ENCODE peak calls at places on chromosomes 4 and X, in five cellular contexts. O is upper lobe of right lung, F is ovary, D is heart right ventricle, U is lower lobe of right lung. B is an unnamed sample.

GRCh38 chr4:42152507-42153504 is at the start of gene BEND4:
- DNase-seq in O (no peak), F (no peak), D (no peak), U (no peak), B (no peak)

GRCh38 chr4:68904786-68905185 is 46.8 kb downstream of the UGT2A3 start:
- DNase-seq in O (no peak), F (no peak), D (no peak), U (no peak), B (no peak)

GRCh38 chrX:69538321-69538876 is 34.3 kb downstream of the NALF2 start:
- DNase-seq in O (peak; percentile 87), F (peak; percentile 83), D (peak; percentile 83), U (peak; percentile 77), B (peak; percentile 78)

GRCh38 chr4:151302432-151302831 is 23.0 kb downstream of the SH3D19 start:
- DNase-seq in O (no peak), F (no peak), D (no peak), U (no peak), B (no peak)

GRCh38 chrX:17788956-17789562 is 51.8 kb downstream of the SCML1 start:
- DNase-seq in O (no peak), F (no peak), D (no peak), U (no peak), B (no peak)

GRCh38 chrX:40247848-40248622 is 150.3 kb upstream of the BCOR start:
- DNase-seq in O (no peak), F (no peak), D (no peak), U (no peak), B (no peak)

GRCh38 chrX:57516491-57516890 is 75.3 kb upstream of the ZXDB start:
- DNase-seq in O (no peak), F (no peak), D (no peak), U (no peak), B (peak; percentile 8)

GRCh38 chr4:89657931-89658700 is 178.8 kb downstream of the SNCA start:
- DNase-seq in O (no peak), F (no peak), D (no peak), U (no peak), B (no peak)

GRCh38 chr4:87785858-87786509 is 13.4 kb upstream of the IBSP start:
- DNase-seq in O (peak; percentile 55), F (no peak), D (no peak), U (no peak), B (no peak)

GRCh38 chr4:133062851-133063250 is 86.2 kb upstream of the PCDH10 start:
- DNase-seq in O (no peak), F (no peak), D (no peak), U (no peak), B (no peak)

GRCh38 chr4:52873861-52874343 is 11.8 kb downstream of the RASL11B start:
- DNase-seq in O (no peak), F (no peak), D (no peak), U (no peak), B (no peak)

DNA sequence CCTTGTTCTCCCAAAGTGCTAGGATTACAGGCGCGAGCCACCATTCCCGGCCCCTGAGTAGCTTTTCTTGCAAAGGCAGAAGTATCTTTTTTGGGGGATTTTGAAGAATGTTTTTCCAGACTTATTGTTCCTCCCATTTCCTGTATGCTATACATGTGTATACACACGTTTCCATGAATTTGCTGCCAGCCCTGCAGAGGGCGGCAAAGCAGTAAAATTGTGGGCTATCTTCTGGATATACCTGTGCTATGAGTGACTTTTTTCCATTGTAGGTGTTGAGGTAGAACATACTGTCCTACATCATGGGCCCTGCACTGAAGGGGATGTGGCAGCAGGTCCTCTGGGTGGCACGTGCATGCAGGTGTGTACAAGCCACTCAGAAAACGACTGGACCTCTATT is 16.9 kb upstream of the MED28 start:
- DNase-seq in O (no peak), F (no peak), D (no peak), U (no peak), B (no peak)
- TF ChIP-seq CTCF in O (no peak), F (no peak), D (no peak), U (no peak), B (no peak)

GRCh38 chr4:8135666-8136065 is 22.9 kb downstream of the ABLIM2 start:
- DNase-seq in O (no peak), F (no peak), D (peak; percentile 69), U (no peak), B (no peak)

GRCh38 chr4:8140915-8141314 is 17.7 kb downstream of the ABLIM2 start:
- DNase-seq in O (no peak), F (no peak), D (peak; percentile 1), U (no peak), B (no peak)

GRCh38 chr4:8136529-8136928 is 22.1 kb downstream of the ABLIM2 start:
- DNase-seq in O (no peak), F (no peak), D (peak; percentile 5), U (no peak), B (no peak)

GRCh38 chr4:8133897-8134542 is 24.6 kb downstream of the ABLIM2 start:
- DNase-seq in O (no peak), F (no peak), D (peak; percentile 11), U (no peak), B (peak; percentile 44)

DNA sequence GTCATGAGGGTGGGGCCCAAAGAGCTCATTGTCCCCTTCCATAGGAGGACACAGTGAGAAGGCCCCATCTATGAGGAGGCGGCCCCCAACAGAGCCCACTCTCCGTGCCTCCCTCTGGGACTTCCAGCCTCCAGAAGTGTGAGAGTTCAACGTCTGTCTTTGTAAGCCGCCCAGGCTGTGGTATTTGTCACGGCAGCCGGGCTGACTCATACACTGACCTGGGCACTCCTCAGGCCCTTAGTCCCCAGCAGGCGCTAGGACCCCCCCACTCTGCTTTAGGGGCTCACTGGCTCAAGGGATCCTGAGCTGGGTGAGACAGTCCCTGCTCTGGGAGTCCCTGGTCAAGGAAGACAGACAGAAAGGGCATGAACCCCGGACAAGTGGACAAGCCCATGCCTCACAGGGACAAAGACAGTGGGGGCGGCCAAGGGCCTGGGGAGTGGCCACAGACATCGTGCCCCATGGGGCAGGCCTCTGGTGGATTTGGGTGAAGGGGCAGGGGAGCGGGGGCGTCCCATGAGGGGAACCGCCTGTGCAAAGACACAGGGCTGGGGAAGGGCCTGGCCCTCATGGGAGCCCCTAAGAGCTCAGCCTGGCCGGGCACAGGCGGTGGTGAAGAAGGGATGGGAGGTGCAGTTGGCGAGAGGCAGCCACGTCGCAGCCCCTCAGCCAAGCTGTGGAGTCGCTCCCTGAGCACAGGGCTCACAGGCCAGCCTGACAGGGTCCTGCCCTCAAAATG is 21.5 kb downstream of the ABLIM2 start:
- DNase-seq in O (no peak), F (no peak), D (peak; percentile 8), U (no peak), B (peak; percentile 37)
- H3K4me1 ChIP-seq in O (no peaks in the 10 kb centered on the region), F (no peaks in the 10 kb centered on the region), D (peaks cover 2% of the 10 kb centered on the region), U (no peaks in the 10 kb centered on the region), B (peaks cover 17% of the 10 kb centered on the region)

DNA sequence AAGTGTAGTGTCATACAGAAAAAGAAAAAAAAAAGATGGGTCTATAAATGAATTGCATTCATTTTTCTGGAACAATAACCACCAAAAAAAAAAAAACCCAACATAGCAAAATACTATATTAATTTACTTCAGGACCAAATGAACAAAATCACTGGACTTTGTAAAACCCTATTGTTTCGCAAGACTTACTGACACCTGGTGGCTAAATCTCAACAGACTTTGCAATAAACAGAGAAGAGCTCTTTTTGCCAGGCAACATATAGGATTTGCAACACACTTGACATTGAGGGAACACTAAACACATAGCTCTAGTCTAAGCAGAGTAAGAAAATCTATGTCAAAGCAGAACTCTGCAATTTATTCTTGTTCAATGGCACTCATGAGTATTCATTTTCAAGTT is 990.2 kb downstream of the STPG2 start:
- DNase-seq in O (no peak), F (no peak), D (no peak), U (no peak), B (no peak)
- TF ChIP-seq CTCF in O (no peak), F (no peak), D (peak; percentile 8), U (no peak), B (no peak)

DNA sequence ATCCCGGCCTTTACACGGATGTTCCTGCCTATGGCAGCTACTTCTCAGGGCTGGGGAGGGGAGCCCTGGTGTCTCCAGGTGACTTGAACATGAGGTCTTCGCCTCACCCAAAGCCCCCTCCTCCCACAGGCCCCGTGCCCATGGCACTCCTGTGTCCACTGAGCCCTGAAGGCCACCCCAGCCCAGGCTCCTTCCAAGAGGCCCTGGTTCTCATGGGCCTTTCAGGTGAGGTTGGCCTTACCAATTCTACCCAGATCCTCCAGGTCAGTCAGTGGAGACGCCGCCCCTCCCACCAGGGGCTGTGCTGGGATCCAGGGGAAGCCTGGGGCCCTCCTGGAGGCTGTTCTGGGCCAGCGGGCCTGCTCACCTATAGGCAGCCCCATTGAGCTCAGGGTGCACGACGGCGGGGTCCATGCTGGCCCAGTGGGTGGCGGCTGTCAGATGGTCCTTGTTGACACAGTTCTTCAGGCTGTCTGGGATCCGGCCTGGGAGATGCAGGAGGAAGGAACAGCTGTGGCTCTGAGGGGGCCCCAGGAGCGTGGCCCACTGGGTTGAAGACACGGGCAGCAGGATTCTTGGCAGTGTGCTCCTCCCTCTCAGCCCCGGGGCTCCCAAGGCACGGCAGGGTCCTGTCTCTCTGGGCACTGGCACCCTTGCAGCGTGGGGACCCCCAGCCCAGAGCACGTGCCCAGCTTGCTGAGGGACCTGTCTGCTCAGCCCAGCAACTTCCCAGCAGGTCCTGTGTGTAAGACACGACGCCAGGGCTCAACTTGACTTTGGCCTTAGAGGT is 36.2 kb downstream of the CTBP1 start:
- DNase-seq in O (no peak), F (peak; percentile 38), D (peak; percentile 10), U (peak; percentile 43), B (peak; percentile 40)
- H3K4me1 ChIP-seq in O (peaks cover 54% of the 10 kb centered on the region), F (peaks cover 39% of the 10 kb centered on the region), D (peaks cover 26% of the 10 kb centered on the region), U (peaks cover 71% of the 10 kb centered on the region), B (peaks cover 42% of the 10 kb centered on the region)

GRCh38 chr4:48016141-48017107 is at the start of the genes CNGA1 and NIPAL1:
- DNase-seq in O (peak; percentile 93), F (peak; percentile 34), D (peak; percentile 70), U (peak; percentile 87), B (peak; percentile 84)
- TF ChIP-seq CTCF in O (peak; percentile 26), F (no peak), D (peak; percentile 33), U (peak; percentile 24), B (peak; percentile 38)

GRCh38 chrX:150692837-150693781 is at the start of gene MTMR1:
- DNase-seq in O (peak; percentile 74), F (peak; percentile 54), D (peak; percentile 42), U (peak; percentile 48), B (peak; percentile 33)
- H3K4me1 ChIP-seq in O (no peaks in the 10 kb centered on the region), F (no peaks in the 10 kb centered on the region), D (no peaks in the 10 kb centered on the region), U (peaks cover 10% of the 10 kb centered on the region), B (no peaks in the 10 kb centered on the region)

DNA sequence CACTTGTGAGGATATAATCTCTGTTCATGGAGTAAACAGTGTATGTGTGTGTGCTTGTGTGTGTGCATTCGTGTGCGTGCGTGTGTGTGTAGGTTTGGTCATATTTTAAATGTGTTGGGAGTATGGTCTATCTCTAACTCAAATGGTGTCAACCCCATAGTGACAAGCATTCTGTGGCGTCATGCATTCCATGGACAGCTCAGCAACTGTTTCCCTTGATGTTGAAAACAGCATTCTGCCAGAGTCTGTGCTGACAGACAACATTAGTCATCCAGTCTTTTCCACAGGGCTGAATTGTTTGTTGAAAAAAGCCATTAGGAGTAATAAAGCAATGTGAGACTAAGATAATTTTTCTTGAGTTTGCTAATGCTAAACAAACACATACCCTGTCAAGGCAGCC is 706.6 kb downstream of the PCDH19 start:
- DNase-seq in O (no peak), F (no peak), D (no peak), U (no peak), B (no peak)
- TF ChIP-seq CTCF in O (no peak), F (no peak), D (no peak), U (no peak), B (no peak)

B was measured in psoas muscle.